ENCODE peak calls at places on chromosomes 11 and 22, in five cellular contexts. E is cardiac fibroblast, B is right atrium auricular region, D is AG04450, P is mucosa of descending colon. G is an unnamed sample.

GRCh38 chr22:47918276-47918928 is 1156.0 kb downstream of the TBC1D22A start:
- DNase-seq in D (no peak), B (no peak), E (no peak), P (no peak), G (peak; percentile 7)

GRCh38 chr11:85590848-85591483 is 36.2 kb downstream of the DLG2 start:
- DNase-seq in E (peak; percentile 66), D (peak; percentile 4), B (no peak), P (no peak), G (peak; percentile 10)

GRCh38 chr22:46929046-46929688 is 166.7 kb downstream of the TBC1D22A start:
- DNase-seq in E (no peak), D (no peak), B (peak; percentile 11), P (no peak), G (no peak)

GRCh38 chr11:128678017-128678416 is 15.9 kb upstream of the FLI1 start:
- DNase-seq in P (no peak), D (no peak), E (no peak), B (no peak), G (peak; percentile 88)

GRCh38 chr22:23164091-23164490 is 16.2 kb upstream of the BCR start:
- DNase-seq in B (no peak), D (no peak), E (no peak), P (no peak), G (no peak)

GRCh38 chr11:35151896-35152295 is 12.9 kb downstream of the CD44 start:
- DNase-seq in B (no peak), D (no peak), E (no peak), P (no peak), G (no peak)

GRCh38 chr11:13826505-13827278 is 135.8 kb upstream of the SPON1 start:
- DNase-seq in P (no peak), E (no peak), D (no peak), B (no peak), G (no peak)

GRCh38 chr11:90448280-90448679 is 225.4 kb upstream of the CHORDC1 start:
- DNase-seq in P (no peak), E (no peak), B (no peak), D (no peak), G (no peak)

GRCh38 chr11:115257286-115258077 is 246.7 kb downstream of the CADM1 start:
- DNase-seq in P (no peak), B (no peak), D (no peak), E (no peak), G (no peak)

GRCh38 chr11:86183694-86184093 is 60.9 kb upstream of the EED start:
- DNase-seq in B (no peak), P (no peak), E (peak; percentile 69), D (no peak), G (no peak)

GRCh38 chr11:78079232-78080083 is at the start of gene NDUFC2:
- DNase-seq in E (peak; percentile 88), D (peak; percentile 57), P (peak; percentile 83), B (peak; percentile 80), G (peak; percentile 60)

GRCh38 chr11:61056981-61057380 is 45.3 kb upstream of the CD5 start:
- DNase-seq in B (no peak), P (no peak), E (no peak), D (no peak), G (no peak)

GRCh38 chr11:126992065-126992803 is 8.3 kb downstream of the KIRREL3 start:
- DNase-seq in P (no peak), B (no peak), E (peak; percentile 95), D (peak; percentile 90), G (no peak)

GRCh38 chr22:29167032-29167911 is 38.4 kb upstream of the EMID1 start:
- DNase-seq in E (no peak), B (no peak), P (no peak), D (no peak), G (peak; percentile 96)

GRCh38 chr11:34633990-34634725 is 13.3 kb downstream of the EHF start:
- DNase-seq in B (no peak), E (peak; percentile 87), D (no peak), P (no peak), G (peak; percentile 42)

GRCh38 chr22:47610281-47610680 is 847.8 kb downstream of the TBC1D22A start:
- DNase-seq in D (no peak), B (no peak), E (no peak), P (no peak), G (no peak)

GRCh38 chr11:17786824-17787525 is 52.4 kb downstream of the KCNC1 start:
- DNase-seq in P (no peak), D (peak; percentile 77), B (no peak), E (peak; percentile 85), G (no peak)

GRCh38 chr11:65459552-65459951 is 37.0 kb downstream of the NEAT1 start:
- DNase-seq in E (no peak), B (no peak), P (no peak), D (no peak), G (no peak)

GRCh38 chr22:49589301-49589700 is 238.4 kb downstream of the BRD1 start:
- DNase-seq in B (no peak), P (no peak), D (no peak), E (no peak), G (no peak)

GRCh38 chr11:70729949-70730348 is 331.6 kb downstream of the CTTN start:
- DNase-seq in P (no peak), E (no peak), B (no peak), D (no peak), G (peak; percentile 12)

GRCh38 chr11:76783901-76784813 is 1.0 kb downstream of the TSKU start:
- DNase-seq in E (peak; percentile 87), P (peak; percentile 60), B (peak; percentile 59), D (no peak), G (no peak)

GRCh38 chr22:20212754-20213699 is 55.1 kb downstream of the RTN4R start:
- DNase-seq in P (no peak), D (no peak), B (no peak), E (no peak), G (no peak)

GRCh38 chr11:66015936-66016792 is 4.4 kb downstream of the CST6 start:
- DNase-seq in E (no peak), B (no peak), D (no peak), P (no peak), G (no peak)

GRCh38 chr11:67277231-67277961 is 11.1 kb downstream of the GRK2 start:
- DNase-seq in P (peak; percentile 93), B (peak; percentile 96), E (peak; percentile 80), D (no peak), G (peak; percentile 98)

GRCh38 chr11:67275606-67276409 is 9.5 kb downstream of the GRK2 start:
- DNase-seq in D (no peak), P (no peak), B (no peak), E (no peak), G (no peak)

GRCh38 chr11:67274768-67275605 is 8.7 kb downstream of the GRK2 start:
- DNase-seq in P (no peak), D (no peak), B (no peak), E (no peak), G (no peak)

GRCh38 chr11:67278135-67278938 is 10.8 kb upstream of the ANKRD13D start:
- DNase-seq in B (no peak), E (no peak), P (no peak), D (no peak), G (no peak)

GRCh38 chr11:67276821-67277230 is 10.6 kb downstream of the GRK2 start:
- DNase-seq in P (peak; percentile 65), B (no peak), E (peak; percentile 41), D (no peak), G (peak; percentile 65)
- H3K4me3 ChIP-seq in P (no peak overlapping the region), B (no peak overlapping the region), E (no peak overlapping the region), D (peak overlapping the region; percentile 57), G (peak overlapping the region; percentile 78)

GRCh38 chr11:112172362-112172994 is 2.8 kb upstream of the BCO2 start:
- DNase-seq in D (no peak), B (no peak), P (no peak), E (peak; percentile 34), G (no peak)

GRCh38 chr11:112176077-112176476 is 765 bp downstream of the BCO2 start:
- DNase-seq in P (no peak), D (no peak), E (no peak), B (no peak), G (no peak)

GRCh38 chr11:112173152-112173551 is 2.2 kb upstream of the BCO2 start:
- DNase-seq in P (no peak), B (no peak), E (peak; percentile 22), D (no peak), G (no peak)

GRCh38 chr11:112175596-112175947 is 260 bp downstream of the BCO2 start:
- DNase-seq in B (no peak), P (no peak), E (no peak), D (no peak), G (no peak)

GRCh38 chr11:112174789-112175595 is at the start of gene BCO2:
- DNase-seq in D (no peak), B (peak; percentile 91), P (peak; percentile 90), E (peak; percentile 86), G (no peak)
- H3K4me3 ChIP-seq in D (peak within 1 kb of the TSS; percentile 42), B (peak within 1 kb of the TSS; percentile 45), P (no peak within 1 kb of the TSS), E (peak within 1 kb of the TSS; percentile 23), G (no peak within 1 kb of the TSS)

GRCh38 chr11:120043323-120043945 is 94.5 kb downstream of the TRIM29 start:
- DNase-seq in B (no peak), D (no peak), P (no peak), E (no peak), G (no peak)

GRCh38 chr11:120037111-120037510 is 100.8 kb downstream of the TRIM29 start:
- DNase-seq in P (no peak), D (no peak), E (no peak), B (no peak), G (no peak)

GRCh38 chr11:120035756-120036155 is 102.2 kb downstream of the TRIM29 start:
- DNase-seq in B (no peak), D (no peak), E (no peak), P (no peak), G (no peak)

GRCh38 chr11:120039031-120039430 is 98.9 kb downstream of the TRIM29 start:
- DNase-seq in B (no peak), P (no peak), D (no peak), E (no peak), G (no peak)

GRCh38 chr11:120040136-120040840 is 97.6 kb downstream of the TRIM29 start:
- DNase-seq in E (no peak), B (no peak), D (no peak), P (no peak), G (no peak)
- H3K4me3 ChIP-seq in E (no peak overlapping the region), B (no peak overlapping the region), D (no peak overlapping the region), P (no peak overlapping the region), G (no peak overlapping the region)

GRCh38 chr22:44620129-44620840 is 81.7 kb upstream of the PRR5 start:
- DNase-seq in D (no peak), P (peak; percentile 65), E (peak; percentile 61), B (peak; percentile 74), G (peak; percentile 87)

GRCh38 chr22:44622147-44622427 is 79.9 kb upstream of the PRR5 start:
- DNase-seq in D (no peak), E (no peak), B (no peak), P (no peak), G (peak; percentile 60)

GRCh38 chr22:44621401-44622146 is 80.4 kb upstream of the PRR5 start:
- DNase-seq in E (no peak), B (no peak), D (no peak), P (no peak), G (no peak)

GRCh38 chr22:44622685-44623084 is 79.3 kb upstream of the PRR5 start:
- DNase-seq in E (no peak), P (no peak), D (no peak), B (no peak), G (no peak)

DNA sequence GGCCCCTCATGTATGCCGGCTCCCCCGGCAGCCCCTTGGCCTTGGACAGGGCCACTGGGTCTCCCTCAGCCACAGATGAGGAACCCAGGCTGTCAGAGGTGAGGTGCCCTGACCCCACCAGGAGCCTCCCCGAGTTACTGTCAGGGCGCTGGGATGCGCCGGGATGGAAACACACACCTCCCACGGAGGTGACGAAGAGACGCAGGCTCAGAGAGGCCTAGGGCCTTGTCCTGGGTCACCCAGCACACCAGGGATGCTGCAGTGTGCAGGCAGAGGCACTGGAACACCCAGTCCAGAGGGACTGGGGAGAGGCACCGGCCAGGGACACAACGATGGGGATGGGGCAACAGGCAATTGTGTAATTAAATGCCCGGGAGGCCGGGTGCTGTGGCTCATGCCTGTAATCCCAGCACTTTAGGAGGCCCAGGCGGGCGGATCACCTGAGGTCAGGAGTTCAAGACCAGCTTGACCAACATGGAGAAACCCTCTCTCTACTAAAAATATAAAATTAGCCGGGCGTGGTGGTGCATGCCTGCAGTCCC is 81.1 kb upstream of the PRR5 start:
- DNase-seq in E (no peak), D (no peak), P (no peak), B (no peak), G (no peak)
- H3K4me3 ChIP-seq in E (no peak overlapping the region), D (no peak overlapping the region), P (no peak overlapping the region), B (no peak overlapping the region), G (no peak overlapping the region)